ENCODE peak calls at places on chromosomes 2 and 18, in five cellular contexts. V is A549, P is skeletal muscle cell, M is HL-60, Q is Peyer's patch. I is an unnamed sample.

GRCh38 chr2:15334650-15335326 is 226.3 kb downstream of the NBAS start:
- DNase-seq in V (no peak), Q (no peak), P (peak), M (no peak), I (peak)

GRCh38 chr18:24043403-24043802 is 28.8 kb downstream of the TTC39C start:
- DNase-seq in V (no peak), M (peak), P (no peak), Q (no peak), I (no peak)

GRCh38 chr2:60094450-60094929 is 459.0 kb downstream of the BCL11A start:
- DNase-seq in M (no peak), Q (no peak), V (no peak), P (no peak), I (no peak)

GRCh38 chr2:46521215-46521683 is 41.9 kb downstream of the TMEM247 start:
- DNase-seq in Q (no peak), M (no peak), P (peak), V (no peak), I (peak)

GRCh38 chr2:190649798-190650390 is 1.0 kb downstream of the NAB1 start:
- DNase-seq in Q (no peak), M (peak), P (no peak), V (peak), I (no peak)

GRCh38 chr2:217988014-217988839 is 14.6 kb downstream of the TNS1 start:
- DNase-seq in V (peak), Q (peak), M (peak), P (no peak), I (peak)

GRCh38 chr2:190528521-190529001 is 6.0 kb downstream of the NEMP2 start:
- DNase-seq in V (peak), Q (no peak), M (peak), P (peak), I (no peak)

GRCh38 chr2:151095463-151095862 is 166.2 kb downstream of the RBM43 start:
- DNase-seq in Q (no peak), M (no peak), V (no peak), P (no peak), I (no peak)

GRCh38 chr2:133362061-133362476 is 206.2 kb downstream of the NCKAP5 start:
- DNase-seq in V (peak), M (no peak), P (peak), Q (no peak), I (peak)

GRCh38 chr2:207121784-207122183 is 44.0 kb downstream of the KLF7 start:
- DNase-seq in V (no peak), P (peak), M (no peak), Q (no peak), I (peak)

GRCh38 chr2:99680946-99681345 is 191.1 kb upstream of the REV1 start:
- DNase-seq in P (peak), V (no peak), M (no peak), Q (no peak), I (no peak)

GRCh38 chr2:211836409-211836808 is 702.2 kb downstream of the ERBB4 start:
- DNase-seq in V (no peak), Q (no peak), P (no peak), M (no peak), I (no peak)

GRCh38 chr2:194166818-194167217 is 1490.2 kb upstream of the SLC39A10 start:
- DNase-seq in M (peak), V (peak), Q (no peak), P (no peak), I (peak)

GRCh38 chr2:172380436-172381274 is 46.7 kb upstream of the ITGA6 start:
- DNase-seq in V (no peak), Q (no peak), P (no peak), M (peak), I (no peak)

GRCh38 chr18:44195394-44196140 is 485.1 kb upstream of the SETBP1 start:
- DNase-seq in P (no peak), V (no peak), Q (no peak), M (no peak), I (no peak)

DNA sequence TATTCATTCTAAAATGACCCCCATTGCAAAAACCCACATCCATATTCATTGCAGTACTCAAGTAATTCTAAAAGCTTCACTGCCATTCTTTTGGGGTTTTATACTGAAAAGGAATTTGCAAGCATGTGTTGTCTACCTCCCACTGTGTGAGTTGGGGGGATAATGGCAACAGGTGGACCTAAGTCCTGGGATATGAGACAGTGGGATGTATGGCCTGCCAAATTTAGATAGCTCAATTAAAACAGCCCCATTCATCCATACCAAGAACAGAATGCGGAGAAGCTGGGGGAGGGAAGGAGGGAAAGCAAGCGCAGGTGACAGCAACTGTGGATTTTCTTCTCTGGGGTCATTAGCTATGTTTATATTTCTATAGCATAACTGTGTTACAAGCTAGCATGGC is 394.2 kb upstream of the ACVR2A start:
- DNase-seq in V (no peak), M (no peak), P (no peak), Q (no peak), I (no peak)
- H3K4me3 ChIP-seq in V (no peak), M (no peak), P (no peak), Q (no peak), I (no peak)

GRCh38 chr2:4272261-4272858 is 569.0 kb downstream of the DCDC2C start:
- DNase-seq in V (no peak), Q (no peak), P (no peak), M (no peak), I (no peak)
- H3K4me3 ChIP-seq in V (no peak), Q (no peak), P (no peak), M (no peak), I (no peak)

GRCh38 chr2:112642961-112643360 is 2.8 kb upstream of the SLC20A1 start:
- DNase-seq in P (no peak), Q (no peak), V (no peak), M (no peak), I (no peak)

GRCh38 chr2:112642561-112642960 is 3.2 kb upstream of the SLC20A1 start:
- DNase-seq in V (no peak), Q (no peak), M (no peak), P (no peak), I (no peak)

GRCh38 chr2:112643488-112643887 is 2.3 kb upstream of the SLC20A1 start:
- DNase-seq in Q (no peak), V (no peak), M (no peak), P (no peak), I (no peak)

GRCh38 chr2:112640467-112640799 is 5.3 kb upstream of the SLC20A1 start:
- DNase-seq in Q (no peak), M (no peak), P (no peak), V (no peak), I (no peak)

GRCh38 chr2:112640800-112641675 is 4.7 kb upstream of the SLC20A1 start:
- DNase-seq in Q (no peak), M (no peak), P (peak), V (no peak), I (no peak)
- H3K4me3 ChIP-seq in Q (no peak), M (no peak), P (no peak), V (no peak), I (no peak)

GRCh38 chr2:9757430-9758287 is 85.6 kb upstream of the TAF1B start:
- DNase-seq in M (no peak), P (no peak), Q (no peak), V (no peak), I (no peak)
- H3K4me3 ChIP-seq in M (no peak), P (peak), Q (no peak), V (no peak), I (peak)

GRCh38 chr2:38754049-38754448 is 2.9 kb upstream of the SRSF7 start:
- DNase-seq in P (no peak), V (no peak), Q (no peak), M (no peak), I (no peak)
- H3K4me3 ChIP-seq in P (no peak), V (no peak), Q (no peak), M (no peak), I (no peak)

GRCh38 chr2:160308915-160309314 is 108.8 kb upstream of the ITGB6 start:
- DNase-seq in Q (no peak), V (no peak), M (no peak), P (peak), I (peak)

GRCh38 chr2:160309585-160309984 is 109.5 kb upstream of the ITGB6 start:
- DNase-seq in P (no peak), Q (no peak), M (no peak), V (no peak), I (no peak)

GRCh38 chr2:160308476-160308875 is 108.4 kb upstream of the ITGB6 start:
- DNase-seq in P (no peak), Q (no peak), M (no peak), V (no peak), I (no peak)

GRCh38 chr2:160305081-160305750 is 105.1 kb upstream of the ITGB6 start:
- DNase-seq in M (peak), P (peak), Q (no peak), V (no peak), I (no peak)

DNA sequence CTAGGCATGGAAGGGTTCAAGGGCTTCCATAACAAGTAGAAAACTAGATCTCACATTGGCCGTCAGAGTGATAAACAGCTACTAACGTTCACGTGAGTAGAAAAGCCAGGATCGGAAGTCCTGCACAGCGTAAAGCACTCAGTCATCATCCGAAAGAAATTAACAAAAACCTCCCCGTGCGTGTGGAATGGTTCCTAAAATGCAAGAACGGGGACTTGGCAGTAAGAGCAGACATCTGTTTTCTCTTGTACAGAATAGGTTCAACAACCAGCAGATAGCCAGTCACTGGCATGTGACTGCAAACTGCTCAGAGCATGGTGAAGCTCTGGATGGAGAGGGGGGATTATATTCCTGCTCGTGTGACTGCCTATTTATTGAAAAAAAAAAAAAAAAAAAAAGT is 106.9 kb upstream of the ITGB6 start:
- DNase-seq in M (no peak), V (no peak), Q (no peak), P (peak), I (peak)
- H3K4me3 ChIP-seq in M (no peak), V (no peak), Q (no peak), P (no peak), I (no peak)

GRCh38 chr18:13684546-13684945 is 41.8 kb downstream of the FAM210A start:
- DNase-seq in Q (no peak), P (no peak), M (no peak), V (no peak), I (peak)

DNA sequence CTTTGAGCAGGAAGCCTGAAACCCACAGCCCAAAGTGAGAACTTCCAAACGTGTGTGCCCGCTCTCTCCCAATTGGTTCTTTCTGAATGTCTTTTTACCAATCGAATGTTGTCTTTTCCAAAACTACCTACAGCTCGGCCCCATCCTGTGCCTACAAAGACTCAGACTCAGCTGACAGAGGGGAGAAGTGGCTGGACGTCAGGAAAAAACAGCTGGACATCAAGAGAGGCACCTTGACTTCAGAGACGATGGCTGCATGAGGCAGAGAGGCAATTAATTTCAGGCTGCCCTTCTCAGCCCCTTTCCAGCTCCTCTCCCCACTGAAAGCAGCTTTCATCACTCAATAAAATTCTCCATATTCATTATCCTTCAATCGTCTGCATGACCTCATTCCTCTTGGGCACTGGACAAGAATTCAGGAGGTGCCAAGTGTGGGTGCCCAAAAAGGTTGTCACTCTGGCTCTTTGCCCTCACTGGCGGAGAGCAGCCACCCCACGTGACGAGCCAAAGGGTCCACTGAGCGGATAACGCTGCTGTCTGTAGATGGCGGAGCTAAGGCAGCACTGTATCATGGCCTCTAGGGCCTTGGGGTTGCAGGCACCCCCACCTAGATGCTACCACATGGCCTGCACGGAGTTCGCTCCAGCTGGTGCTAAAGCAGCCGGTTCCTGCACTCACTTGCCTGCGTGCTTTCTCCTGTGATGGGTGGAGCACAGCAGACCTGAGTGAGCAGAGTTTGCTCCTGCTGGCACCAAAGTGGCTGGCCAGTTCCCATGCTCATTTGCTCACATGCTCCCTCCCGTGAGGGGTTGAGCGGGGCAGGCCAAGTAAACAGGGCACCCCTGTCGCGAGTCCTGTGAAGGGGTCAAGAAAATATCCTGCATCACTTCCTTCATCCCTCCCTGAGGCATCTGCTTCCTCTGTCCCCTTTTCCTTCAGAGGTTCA is 37.9 kb downstream of the FAM210A start:
- DNase-seq in Q (no peak), M (no peak), V (no peak), P (no peak), I (no peak)
- H3K4me3 ChIP-seq in Q (no peak), M (no peak), V (no peak), P (no peak), I (no peak)

GRCh38 chr2:188456114-188456909 is 164.6 kb downstream of the GULP1 start:
- DNase-seq in M (no peak), Q (no peak), V (no peak), P (no peak), I (no peak)
- H3K4me3 ChIP-seq in M (no peak), Q (no peak), V (no peak), P (no peak), I (no peak)

I was measured in astrocyte of the cerebellum.